ENCODE peak calls at places on chromosomes 6 and 20, in five cellular contexts. One of them, this sample, is unnamed.
A peak's percentile ranks its signal among the peaks of the same experiment; 100 is the strongest.

GRCh38 chr6:142279350-142280180 is 22.2 kb upstream of the ADGRG6 start:
- ATAC-seq in Panc1: no peak
- ATAC-seq in lower lobe of right lung: no peak
- ATAC-seq in CD4-positive, CD25-positive, alpha-beta regulatory T cell: no peak
- ATAC-seq in RWPE2: peak; percentile 76
- ATAC-seq in this sample: no peak

GRCh38 chr6:161273752-161274487 is at the start of gene AGPAT4:
- ATAC-seq in Panc1: peak; percentile 98
- ATAC-seq in CD4-positive, CD25-positive, alpha-beta regulatory T cell: peak; percentile 97
- ATAC-seq in lower lobe of right lung: peak; percentile 98
- ATAC-seq in RWPE2: peak; percentile 98
- ATAC-seq in this sample: peak; percentile 96

GRCh38 chr6:13566500-13566899 is 7.9 kb upstream of the SIRT5 start:
- ATAC-seq in CD4-positive, CD25-positive, alpha-beta regulatory T cell: no peak
- ATAC-seq in lower lobe of right lung: no peak
- ATAC-seq in Panc1: no peak
- ATAC-seq in RWPE2: no peak
- ATAC-seq in this sample: no peak

GRCh38 chr6:83442752-83443151 is 11.9 kb upstream of the ME1 start:
- ATAC-seq in lower lobe of right lung: no peak
- ATAC-seq in CD4-positive, CD25-positive, alpha-beta regulatory T cell: no peak
- ATAC-seq in Panc1: no peak
- ATAC-seq in RWPE2: no peak
- ATAC-seq in this sample: no peak

GRCh38 chr6:130457605-130458004 is 91.8 kb downstream of the TMEM200A start:
- ATAC-seq in Panc1: no peak
- ATAC-seq in lower lobe of right lung: no peak
- ATAC-seq in CD4-positive, CD25-positive, alpha-beta regulatory T cell: no peak
- ATAC-seq in RWPE2: peak; percentile 31
- ATAC-seq in this sample: no peak

GRCh38 chr6:155165029-155165710 is 98.6 kb upstream of the CLDN20 start:
- ATAC-seq in Panc1: no peak
- ATAC-seq in CD4-positive, CD25-positive, alpha-beta regulatory T cell: no peak
- ATAC-seq in lower lobe of right lung: no peak
- ATAC-seq in RWPE2: no peak
- ATAC-seq in this sample: no peak

GRCh38 chr6:22024973-22025467 is 271.8 kb downstream of the PRL start:
- ATAC-seq in Panc1: no peak
- ATAC-seq in RWPE2: no peak
- ATAC-seq in lower lobe of right lung: peak; percentile 40
- ATAC-seq in CD4-positive, CD25-positive, alpha-beta regulatory T cell: no peak
- ATAC-seq in this sample: no peak

GRCh38 chr6:36691612-36692011 is 6.0 kb upstream of the RAB44 start:
- ATAC-seq in CD4-positive, CD25-positive, alpha-beta regulatory T cell: no peak
- ATAC-seq in RWPE2: no peak
- ATAC-seq in Panc1: no peak
- ATAC-seq in lower lobe of right lung: no peak
- ATAC-seq in this sample: no peak

GRCh38 chr20:24153101-24154040 is 164.8 kb upstream of the GGTLC1 start:
- ATAC-seq in Panc1: no peak
- ATAC-seq in RWPE2: no peak
- ATAC-seq in CD4-positive, CD25-positive, alpha-beta regulatory T cell: no peak
- ATAC-seq in lower lobe of right lung: no peak
- ATAC-seq in this sample: no peak

GRCh38 chr20:12744026-12744425 is 264.7 kb upstream of the SPTLC3 start:
- ATAC-seq in RWPE2: no peak
- ATAC-seq in lower lobe of right lung: no peak
- ATAC-seq in CD4-positive, CD25-positive, alpha-beta regulatory T cell: no peak
- ATAC-seq in Panc1: no peak
- ATAC-seq in this sample: no peak

GRCh38 chr6:53315086-53315724 is 33.5 kb downstream of the ELOVL5 start:
- ATAC-seq in CD4-positive, CD25-positive, alpha-beta regulatory T cell: no peak
- ATAC-seq in lower lobe of right lung: no peak
- ATAC-seq in Panc1: no peak
- ATAC-seq in RWPE2: peak; percentile 29
- ATAC-seq in this sample: no peak
- H3K27ac ChIP-seq in CD4-positive, CD25-positive, alpha-beta regulatory T cell: peak overlapping the region; percentile 63
- H3K27ac ChIP-seq in lower lobe of right lung: no peak overlapping the region
- H3K27ac ChIP-seq in Panc1: peak overlapping the region; percentile 6
- H3K27ac ChIP-seq in RWPE2: peak overlapping the region; percentile 24
- H3K27ac ChIP-seq in this sample: no peak overlapping the region

GRCh38 chr20:40632346-40632976 is 56.6 kb downstream of the MAFB start:
- ATAC-seq in Panc1: no peak
- ATAC-seq in CD4-positive, CD25-positive, alpha-beta regulatory T cell: no peak
- ATAC-seq in RWPE2: peak; percentile 21
- ATAC-seq in lower lobe of right lung: no peak
- ATAC-seq in this sample: no peak
- H3K27ac ChIP-seq in Panc1: no peak overlapping the region
- H3K27ac ChIP-seq in CD4-positive, CD25-positive, alpha-beta regulatory T cell: no peak overlapping the region
- H3K27ac ChIP-seq in RWPE2: no peak overlapping the region
- H3K27ac ChIP-seq in lower lobe of right lung: no peak overlapping the region
- H3K27ac ChIP-seq in this sample: no peak overlapping the region

GRCh38 chr20:10430000-10430466 is 4.0 kb downstream of the MKKS start:
- ATAC-seq in lower lobe of right lung: no peak
- ATAC-seq in Panc1: no peak
- ATAC-seq in CD4-positive, CD25-positive, alpha-beta regulatory T cell: no peak
- ATAC-seq in RWPE2: peak; percentile 45
- ATAC-seq in this sample: no peak

GRCh38 chr20:10432079-10432478 is 1.9 kb downstream of the MKKS start:
- ATAC-seq in CD4-positive, CD25-positive, alpha-beta regulatory T cell: no peak
- ATAC-seq in RWPE2: no peak
- ATAC-seq in Panc1: no peak
- ATAC-seq in lower lobe of right lung: no peak
- ATAC-seq in this sample: no peak

GRCh38 chr20:10433014-10433622 is 904 bp downstream of the MKKS start:
- ATAC-seq in lower lobe of right lung: no peak
- ATAC-seq in Panc1: no peak
- ATAC-seq in CD4-positive, CD25-positive, alpha-beta regulatory T cell: no peak
- ATAC-seq in RWPE2: no peak
- ATAC-seq in this sample: no peak

GRCh38 chr20:10429443-10429981 is 4.5 kb downstream of the MKKS start:
- ATAC-seq in RWPE2: no peak
- ATAC-seq in CD4-positive, CD25-positive, alpha-beta regulatory T cell: no peak
- ATAC-seq in Panc1: no peak
- ATAC-seq in lower lobe of right lung: no peak
- ATAC-seq in this sample: no peak

GRCh38 chr20:10430704-10431103 is 3.3 kb downstream of the MKKS start:
- ATAC-seq in Panc1: no peak
- ATAC-seq in lower lobe of right lung: no peak
- ATAC-seq in CD4-positive, CD25-positive, alpha-beta regulatory T cell: no peak
- ATAC-seq in RWPE2: no peak
- ATAC-seq in this sample: no peak
- H3K27ac ChIP-seq in Panc1: no peak overlapping the region
- H3K27ac ChIP-seq in lower lobe of right lung: no peak overlapping the region
- H3K27ac ChIP-seq in CD4-positive, CD25-positive, alpha-beta regulatory T cell: no peak overlapping the region
- H3K27ac ChIP-seq in RWPE2: peak overlapping the region; percentile 31
- H3K27ac ChIP-seq in this sample: no peak overlapping the region

GRCh38 chr6:75926293-75927168 is 145.9 kb downstream of the IMPG1 start:
- ATAC-seq in lower lobe of right lung: no peak
- ATAC-seq in RWPE2: no peak
- ATAC-seq in Panc1: no peak
- ATAC-seq in CD4-positive, CD25-positive, alpha-beta regulatory T cell: no peak
- ATAC-seq in this sample: no peak
- H3K27ac ChIP-seq in lower lobe of right lung: no peak overlapping the region
- H3K27ac ChIP-seq in RWPE2: no peak overlapping the region
- H3K27ac ChIP-seq in Panc1: no peak overlapping the region
- H3K27ac ChIP-seq in CD4-positive, CD25-positive, alpha-beta regulatory T cell: no peak overlapping the region
- H3K27ac ChIP-seq in this sample: no peak overlapping the region

DNA sequence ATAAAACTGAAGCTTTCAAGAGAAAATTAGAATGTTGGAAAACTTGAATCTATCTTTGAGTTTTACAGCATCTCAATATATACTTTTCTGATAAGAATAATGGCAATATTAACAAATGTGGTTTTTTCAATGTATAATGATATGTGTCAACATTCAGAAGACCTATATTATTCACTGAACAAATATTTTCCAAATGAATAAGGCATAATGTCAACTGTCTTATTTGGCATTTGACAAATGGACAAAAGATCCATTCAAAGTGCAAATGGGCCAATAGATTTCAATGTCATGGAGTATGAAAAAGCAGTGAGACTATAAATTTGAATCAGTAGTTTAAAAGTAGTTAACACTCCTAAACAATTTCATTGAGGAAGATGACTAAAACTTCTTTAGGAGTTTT is 20.9 kb downstream of the LMBRD1 start:
- ATAC-seq in RWPE2: no peak
- ATAC-seq in lower lobe of right lung: no peak
- ATAC-seq in CD4-positive, CD25-positive, alpha-beta regulatory T cell: no peak
- ATAC-seq in Panc1: no peak
- ATAC-seq in this sample: no peak
- H3K27ac ChIP-seq in RWPE2: no peak overlapping the region
- H3K27ac ChIP-seq in lower lobe of right lung: no peak overlapping the region
- H3K27ac ChIP-seq in CD4-positive, CD25-positive, alpha-beta regulatory T cell: no peak overlapping the region
- H3K27ac ChIP-seq in Panc1: no peak overlapping the region
- H3K27ac ChIP-seq in this sample: no peak overlapping the region

GRCh38 chr6:5151295-5151954 is 66.3 kb downstream of the PPP1R3G start:
- ATAC-seq in lower lobe of right lung: no peak
- ATAC-seq in Panc1: no peak
- ATAC-seq in CD4-positive, CD25-positive, alpha-beta regulatory T cell: no peak
- ATAC-seq in RWPE2: no peak
- ATAC-seq in this sample: no peak
- H3K27ac ChIP-seq in lower lobe of right lung: no peak overlapping the region
- H3K27ac ChIP-seq in Panc1: no peak overlapping the region
- H3K27ac ChIP-seq in CD4-positive, CD25-positive, alpha-beta regulatory T cell: no peak overlapping the region
- H3K27ac ChIP-seq in RWPE2: peak overlapping the region; percentile 4
- H3K27ac ChIP-seq in this sample: no peak overlapping the region

GRCh38 chr6:111337715-111338333 is 145.2 kb downstream of the REV3L start:
- ATAC-seq in lower lobe of right lung: no peak
- ATAC-seq in CD4-positive, CD25-positive, alpha-beta regulatory T cell: no peak
- ATAC-seq in RWPE2: no peak
- ATAC-seq in Panc1: no peak
- ATAC-seq in this sample: no peak
- H3K27ac ChIP-seq in lower lobe of right lung: no peak overlapping the region
- H3K27ac ChIP-seq in CD4-positive, CD25-positive, alpha-beta regulatory T cell: no peak overlapping the region
- H3K27ac ChIP-seq in RWPE2: no peak overlapping the region
- H3K27ac ChIP-seq in Panc1: no peak overlapping the region
- H3K27ac ChIP-seq in this sample: no peak overlapping the region

DNA sequence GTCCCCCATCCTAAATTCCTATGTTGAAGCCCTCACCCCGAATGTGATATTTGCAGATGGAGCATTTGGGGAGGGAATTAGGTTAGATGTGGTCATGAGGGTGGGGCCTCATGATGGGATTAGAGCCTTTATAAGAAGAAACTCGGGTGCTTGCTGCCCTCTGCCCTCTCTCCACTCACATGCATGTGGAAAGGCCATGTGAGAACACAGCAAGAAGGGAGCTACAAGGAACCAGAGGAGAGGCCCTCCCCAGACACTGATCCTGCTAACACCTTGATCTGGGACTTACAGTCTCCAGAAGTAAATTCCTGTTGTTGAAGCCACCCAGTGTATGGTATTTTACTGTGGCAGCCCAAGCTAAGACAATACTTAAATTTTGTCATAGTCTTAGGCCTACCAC is 69.6 kb upstream of the TULP1 start:
- ATAC-seq in Panc1: no peak
- ATAC-seq in lower lobe of right lung: no peak
- ATAC-seq in RWPE2: no peak
- ATAC-seq in CD4-positive, CD25-positive, alpha-beta regulatory T cell: no peak
- ATAC-seq in this sample: no peak
- H3K27ac ChIP-seq in Panc1: no peak overlapping the region
- H3K27ac ChIP-seq in lower lobe of right lung: no peak overlapping the region
- H3K27ac ChIP-seq in RWPE2: no peak overlapping the region
- H3K27ac ChIP-seq in CD4-positive, CD25-positive, alpha-beta regulatory T cell: no peak overlapping the region
- H3K27ac ChIP-seq in this sample: peak overlapping the region; percentile 10

This sample was measured in gastroesophageal sphincter.